ENCODE peak calls at places on chromosome 4, in four cellular contexts. One of them, this sample, is unnamed.

GRCh38 chr4:76420901-76421581 is at the start of gene CCDC158:
- DNase-seq in ovary: peak
- DNase-seq in cardiac muscle cell: peak
- DNase-seq in heart right ventricle: peak
- DNase-seq in this sample: no peak

GRCh38 chr4:60897415-60897814 is 302.7 kb upstream of the ADGRL3 start:
- DNase-seq in cardiac muscle cell: peak
- DNase-seq in ovary: no peak
- DNase-seq in heart right ventricle: no peak
- DNase-seq in this sample: no peak

GRCh38 chr4:57094482-57095223 is 15.5 kb downstream of the IGFBP7 start:
- DNase-seq in cardiac muscle cell: peak
- DNase-seq in ovary: no peak
- DNase-seq in heart right ventricle: no peak
- DNase-seq in this sample: no peak

GRCh38 chr4:175616287-175616686 is 195.8 kb downstream of the GPM6A start:
- DNase-seq in cardiac muscle cell: no peak
- DNase-seq in ovary: no peak
- DNase-seq in heart right ventricle: no peak
- DNase-seq in this sample: no peak

GRCh38 chr4:23614284-23614892 is 275.5 kb downstream of the PPARGC1A start:
- DNase-seq in ovary: no peak
- DNase-seq in cardiac muscle cell: peak
- DNase-seq in heart right ventricle: no peak
- DNase-seq in this sample: no peak

GRCh38 chr4:26496207-26496783 is 6.0 kb upstream of the CCKAR start:
- DNase-seq in ovary: no peak
- DNase-seq in heart right ventricle: no peak
- DNase-seq in cardiac muscle cell: no peak
- DNase-seq in this sample: no peak

GRCh38 chr4:185219551-185220344 is 10.3 kb downstream of the SNX25 start:
- DNase-seq in cardiac muscle cell: peak
- DNase-seq in heart right ventricle: peak
- DNase-seq in ovary: peak
- DNase-seq in this sample: no peak

GRCh38 chr4:24514808-24515207 is 69.5 kb downstream of the DHX15 start:
- DNase-seq in ovary: no peak
- DNase-seq in heart right ventricle: no peak
- DNase-seq in cardiac muscle cell: no peak
- DNase-seq in this sample: no peak

GRCh38 chr4:183846951-183847350 is 58.2 kb upstream of the STOX2 start:
- DNase-seq in ovary: no peak
- DNase-seq in heart right ventricle: no peak
- DNase-seq in cardiac muscle cell: no peak
- DNase-seq in this sample: no peak

GRCh38 chr4:56147371-56147770 is 198.6 kb downstream of the CEP135 start:
- DNase-seq in heart right ventricle: no peak
- DNase-seq in ovary: no peak
- DNase-seq in cardiac muscle cell: peak
- DNase-seq in this sample: no peak

DNA sequence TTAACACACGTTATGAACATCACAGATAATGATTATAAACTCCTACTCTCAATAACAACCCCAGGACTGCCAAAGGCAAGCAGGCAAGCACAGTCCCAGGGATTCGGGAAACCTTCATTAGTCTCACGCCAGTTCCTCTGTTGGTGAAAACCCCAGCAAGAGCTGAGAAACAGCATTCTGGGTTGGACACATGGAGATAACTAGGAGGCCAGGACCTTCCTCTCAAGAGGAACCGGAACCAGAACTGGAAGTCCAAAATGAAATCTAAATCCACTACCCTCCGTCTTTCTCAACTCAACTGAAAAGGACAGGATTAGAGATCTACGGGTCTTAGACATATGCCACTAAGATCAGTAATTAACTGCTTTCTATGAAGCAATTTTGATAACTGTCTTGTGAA is 3.8 kb downstream of the VEGFC start:
- DNase-seq in cardiac muscle cell: no peak
- DNase-seq in heart right ventricle: no peak
- DNase-seq in ovary: no peak
- DNase-seq in this sample: no peak
- H3K4me3 ChIP-seq in cardiac muscle cell: no peak
- H3K4me3 ChIP-seq in heart right ventricle: peak
- H3K4me3 ChIP-seq in ovary: no peak
- H3K4me3 ChIP-seq in this sample: no peak

GRCh38 chr4:152540941-152541340 is 5.0 kb upstream of the FBXW7 start:
- DNase-seq in heart right ventricle: no peak
- DNase-seq in ovary: no peak
- DNase-seq in cardiac muscle cell: no peak
- DNase-seq in this sample: no peak
- H3K4me3 ChIP-seq in heart right ventricle: no peak
- H3K4me3 ChIP-seq in ovary: no peak
- H3K4me3 ChIP-seq in cardiac muscle cell: no peak
- H3K4me3 ChIP-seq in this sample: no peak

GRCh38 chr4:122688529-122688928 is 44.0 kb upstream of the BBS12 start:
- DNase-seq in ovary: no peak
- DNase-seq in heart right ventricle: no peak
- DNase-seq in cardiac muscle cell: peak
- DNase-seq in this sample: no peak
- H3K4me3 ChIP-seq in ovary: peak
- H3K4me3 ChIP-seq in heart right ventricle: peak
- H3K4me3 ChIP-seq in cardiac muscle cell: no peak
- H3K4me3 ChIP-seq in this sample: peak

GRCh38 chr4:70737006-70737405 is 15.2 kb downstream of the RUFY3 start:
- DNase-seq in cardiac muscle cell: peak
- DNase-seq in heart right ventricle: no peak
- DNase-seq in ovary: no peak
- DNase-seq in this sample: no peak

GRCh38 chr4:70734971-70735370 is 13.2 kb downstream of the RUFY3 start:
- DNase-seq in heart right ventricle: no peak
- DNase-seq in ovary: no peak
- DNase-seq in cardiac muscle cell: no peak
- DNase-seq in this sample: no peak

GRCh38 chr4:70737409-70737808 is 15.6 kb downstream of the RUFY3 start:
- DNase-seq in heart right ventricle: no peak
- DNase-seq in cardiac muscle cell: no peak
- DNase-seq in ovary: no peak
- DNase-seq in this sample: no peak

GRCh38 chr4:70739496-70740337 is 18.0 kb downstream of the RUFY3 start:
- DNase-seq in cardiac muscle cell: no peak
- DNase-seq in ovary: no peak
- DNase-seq in heart right ventricle: no peak
- DNase-seq in this sample: no peak

DNA sequence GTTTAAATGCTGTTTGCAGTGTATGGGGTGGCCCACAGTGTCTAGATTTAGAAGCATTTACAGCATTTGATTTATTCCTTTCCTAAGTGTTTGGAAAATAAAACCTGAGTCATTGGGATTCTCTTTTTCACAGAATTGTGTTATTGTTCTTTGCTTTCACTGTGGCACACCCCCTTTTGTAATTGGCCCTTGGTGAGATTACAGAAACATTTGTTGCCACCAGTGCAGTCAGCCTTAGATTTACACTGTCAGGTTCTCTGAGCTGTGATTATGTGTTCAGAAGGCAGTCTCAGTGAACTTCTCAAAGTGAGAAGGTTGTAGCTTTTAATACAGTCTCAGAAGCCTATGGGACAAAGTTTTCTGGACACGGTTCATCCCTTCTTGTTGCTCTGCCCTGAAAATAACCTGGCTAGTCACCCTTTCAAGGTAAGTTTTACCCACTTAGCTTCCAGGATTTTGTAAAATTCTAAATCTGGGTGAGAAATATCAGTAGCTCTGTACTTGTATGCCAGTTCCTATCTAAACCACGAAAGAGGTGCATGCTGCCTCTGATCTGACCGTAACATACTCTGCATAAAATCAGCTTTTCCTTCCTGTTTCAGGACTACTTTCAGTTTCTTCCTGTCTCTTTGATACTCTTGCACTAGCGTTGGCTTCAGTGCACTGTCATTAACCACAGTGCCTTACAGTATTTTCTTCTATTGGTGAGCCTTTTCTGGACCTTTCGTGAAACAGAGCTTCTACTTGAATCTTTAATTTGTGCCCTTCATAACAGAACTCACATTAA is 12.6 kb downstream of the RUFY3 start:
- DNase-seq in heart right ventricle: no peak
- DNase-seq in ovary: no peak
- DNase-seq in cardiac muscle cell: peak
- DNase-seq in this sample: no peak
- H3K4me3 ChIP-seq in heart right ventricle: peak
- H3K4me3 ChIP-seq in ovary: peak
- H3K4me3 ChIP-seq in cardiac muscle cell: no peak
- H3K4me3 ChIP-seq in this sample: peak

DNA sequence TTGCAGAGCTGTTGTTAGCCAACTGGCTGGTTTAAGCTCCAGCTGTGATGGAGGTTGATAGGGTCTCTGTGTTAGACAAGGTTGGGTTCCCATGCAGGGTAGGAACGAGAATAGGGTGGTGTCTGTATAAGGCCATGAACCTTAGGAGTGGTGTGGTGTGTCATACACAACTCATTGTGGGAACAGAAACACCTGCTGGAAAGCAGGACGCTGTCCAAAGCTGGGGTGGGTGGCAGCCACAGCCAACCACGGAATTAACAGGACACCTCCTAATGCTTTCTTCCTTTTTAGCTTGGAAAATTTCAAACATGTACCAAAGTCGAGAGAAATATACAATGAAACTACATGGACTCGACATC is 94.4 kb downstream of the ARHGAP10 start:
- DNase-seq in heart right ventricle: no peak
- DNase-seq in cardiac muscle cell: no peak
- DNase-seq in ovary: no peak
- DNase-seq in this sample: no peak
- H3K4me3 ChIP-seq in heart right ventricle: no peak
- H3K4me3 ChIP-seq in cardiac muscle cell: no peak
- H3K4me3 ChIP-seq in ovary: no peak
- H3K4me3 ChIP-seq in this sample: no peak

GRCh38 chr4:113116414-113117345 is 67.2 kb downstream of the ANK2 start:
- DNase-seq in ovary: no peak
- DNase-seq in heart right ventricle: no peak
- DNase-seq in cardiac muscle cell: peak
- DNase-seq in this sample: no peak
- H3K4me3 ChIP-seq in ovary: no peak
- H3K4me3 ChIP-seq in heart right ventricle: no peak
- H3K4me3 ChIP-seq in cardiac muscle cell: no peak
- H3K4me3 ChIP-seq in this sample: no peak

GRCh38 chr4:121952290-121952689 is 430 bp upstream of the TRPC3 start:
- DNase-seq in heart right ventricle: no peak
- DNase-seq in ovary: no peak
- DNase-seq in cardiac muscle cell: no peak
- DNase-seq in this sample: no peak
- H3K4me3 ChIP-seq in heart right ventricle: peak
- H3K4me3 ChIP-seq in ovary: peak
- H3K4me3 ChIP-seq in cardiac muscle cell: peak
- H3K4me3 ChIP-seq in this sample: peak

GRCh38 chr4:17515724-17516407 is 901 bp downstream of the CLRN2 start:
- DNase-seq in heart right ventricle: no peak
- DNase-seq in cardiac muscle cell: no peak
- DNase-seq in ovary: no peak
- DNase-seq in this sample: no peak

GRCh38 chr4:17514865-17515264 is at the start of gene CLRN2:
- DNase-seq in cardiac muscle cell: no peak
- DNase-seq in heart right ventricle: no peak
- DNase-seq in ovary: no peak
- DNase-seq in this sample: no peak

GRCh38 chr4:17517664-17518063 is 2.7 kb downstream of the CLRN2 start:
- DNase-seq in cardiac muscle cell: no peak
- DNase-seq in ovary: no peak
- DNase-seq in heart right ventricle: no peak
- DNase-seq in this sample: no peak

GRCh38 chr4:17512973-17513665 is 1.2 kb upstream of the QDPR start:
- DNase-seq in cardiac muscle cell: no peak
- DNase-seq in heart right ventricle: no peak
- DNase-seq in ovary: no peak
- DNase-seq in this sample: no peak

GRCh38 chr4:17516980-17517379 is 2.0 kb downstream of the CLRN2 start:
- DNase-seq in ovary: no peak
- DNase-seq in heart right ventricle: no peak
- DNase-seq in cardiac muscle cell: no peak
- DNase-seq in this sample: no peak
- H3K4me3 ChIP-seq in ovary: no peak
- H3K4me3 ChIP-seq in heart right ventricle: no peak
- H3K4me3 ChIP-seq in cardiac muscle cell: no peak
- H3K4me3 ChIP-seq in this sample: no peak